ENCODE peak calls at places on chromosomes 2 and 18, in ten cellular contexts. U is T-helper 2 cell treated with Interferon-gamma antibody and Interleukin-4, amounts not matched to agents 5 μg/mL and 100 μg/mL, for 36 hours; E is fibroblast of the aortic adventitia; Q is NCI-H446; T is RKO; M is Right ventricle myocardium inferior; G is mucosa of gallbladder; P is frontal cortex; F is CD8-positive, alpha-beta T cell; J is stimulated activated CD4-positive, alpha-beta T cell treated with anti-CD3 and anti-CD28 coated beads, TNF-alpha, amount 100 ng/mL, for 4 hours. S is an unnamed sample.

GRCh38 chr2:199303814-199304213 is 153.9 kb downstream of the SATB2 start:
- DNase-seq in U (no peak), E (peak; percentile 98), Q (no peak), T (peak; percentile 57), M (no peak), G (no peak), P (no peak), F (no peak), J (no peak), S (no peak)

GRCh38 chr2:170307052-170307451 is 129.1 kb downstream of the MYO3B start:
- DNase-seq in U (no peak), E (no peak), Q (no peak), T (no peak), M (no peak), G (no peak), P (no peak), F (no peak), J (no peak), S (no peak)

GRCh38 chr2:63053235-63053888 is 2.7 kb downstream of the OTX1 start:
- DNase-seq in U (no peak), E (no peak), Q (no peak), T (no peak), M (no peak), G (no peak), P (no peak), F (no peak), J (no peak), S (no peak)

GRCh38 chr2:231359948-231360347 is 35.6 kb upstream of the B3GNT7 start:
- DNase-seq in U (no peak), E (no peak), Q (no peak), T (no peak), M (no peak), G (no peak), P (no peak), F (no peak), J (no peak), S (no peak)

GRCh38 chr2:64950226-64951160 is 38.7 kb upstream of the SLC1A4 start:
- DNase-seq in U (no peak), E (no peak), Q (no peak), T (no peak), M (no peak), G (no peak), P (no peak), F (no peak), J (no peak), S (no peak)

GRCh38 chr2:229679393-229680125 is 34.8 kb downstream of the DNER start:
- DNase-seq in U (no peak), E (no peak), Q (no peak), T (peak; percentile 35), M (no peak), G (no peak), P (no peak), F (no peak), J (no peak), S (no peak)

GRCh38 chr2:152620985-152621384 is 96.3 kb downstream of the PRPF40A start:
- DNase-seq in U (no peak), E (no peak), Q (no peak), T (no peak), M (no peak), G (no peak), P (no peak), F (no peak), J (no peak), S (no peak)

GRCh38 chr2:54059504-54059903 is 55.9 kb upstream of the ACYP2 start:
- DNase-seq in U (no peak), E (no peak), Q (no peak), T (no peak), M (no peak), G (no peak), P (no peak), F (no peak), J (no peak), S (no peak)

GRCh38 chr2:217789003-217789735 is 213.6 kb downstream of the TNS1 start:
- DNase-seq in U (peak; percentile 66), E (peak; percentile 74), Q (peak; percentile 21), T (peak; percentile 52), M (peak; percentile 89), G (peak; percentile 82), P (peak; percentile 71), F (peak; percentile 84), J (peak; percentile 48), S (peak; percentile 56)

GRCh38 chr18:67618061-67618460 is 101.5 kb upstream of the DSEL start:
- DNase-seq in U (no peak), E (no peak), Q (no peak), T (no peak), M (no peak), G (no peak), P (no peak), F (no peak), J (no peak), S (no peak)

GRCh38 chr2:223047260-223047761 is 4.7 kb upstream of the KCNE4 start:
- DNase-seq in U (no peak), E (peak; percentile 93), Q (no peak), T (no peak), M (no peak), G (peak; percentile 17), P (no peak), F (no peak), J (no peak), S (no peak)

GRCh38 chr2:216029416-216030129 is 16.2 kb upstream of the MREG start:
- DNase-seq in U (no peak), E (no peak), Q (no peak), T (no peak), M (no peak), G (no peak), P (no peak), F (no peak), J (no peak), S (no peak)

GRCh38 chr2:168050377-168050776 is 197.0 kb downstream of the STK39 start:
- DNase-seq in U (no peak), E (no peak), Q (no peak), T (no peak), M (no peak), G (no peak), P (no peak), F (no peak), J (no peak), S (no peak)

GRCh38 chr2:231524477-231525247 is 5.6 kb downstream of the NMUR1 start:
- DNase-seq in U (no peak), E (no peak), Q (no peak), T (no peak), M (no peak), G (no peak), P (no peak), F (no peak), J (no peak), S (no peak)

GRCh38 chr18:79486356-79487197 is 90.8 kb downstream of the NFATC1 start:
- DNase-seq in U (no peak), E (no peak), Q (no peak), T (no peak), M (peak; percentile 37), G (no peak), P (no peak), F (no peak), J (no peak), S (no peak)

GRCh38 chr2:102367331-102367971 is 11.9 kb downstream of the IL18R1 start:
- DNase-seq in U (peak; percentile 52), E (no peak), Q (no peak), T (no peak), M (no peak), G (no peak), P (no peak), F (no peak), J (no peak), S (no peak)

GRCh38 chr2:238101891-238102841 is 2.0 kb downstream of the ESPNL start:
- DNase-seq in U (no peak), E (no peak), Q (no peak), T (no peak), M (peak; percentile 31), G (no peak), P (no peak), F (peak; percentile 47), J (no peak), S (no peak)

S was measured in MV-4-11.